ENCODE peak calls at places on chromosomes 12 and 14, in four cellular contexts. R, T, I and D are unnamed samples.

GRCh38 chr14:71163842-71164500 is 256.7 kb downstream of the PCNX1 start:
- DNase-seq in I (no peak), T (no peak), R (no peak), D (no peak)

GRCh38 chr14:95137804-95138167 is 19.5 kb downstream of the DICER1 start:
- DNase-seq in I (peak; percentile 19), T (no peak), R (no peak), D (no peak)

GRCh38 chr12:93550748-93551611 is 21.5 kb upstream of the SOCS2 start:
- DNase-seq in T (no peak), I (no peak), R (no peak), D (no peak)

GRCh38 chr14:22221508-22221907 is 367.5 kb downstream of the DAD1 start:
- DNase-seq in R (peak; percentile 26), T (peak; percentile 11), I (no peak), D (no peak)

GRCh38 chr14:20684662-20685456 is 499 bp downstream of the RNASE4 start:
- DNase-seq in T (peak; percentile 69), R (no peak), I (peak; percentile 9), D (peak; percentile 91)

GRCh38 chr12:63822352-63822751 is 22.1 kb upstream of the SRGAP1 start:
- DNase-seq in T (peak; percentile 54), R (no peak), I (no peak), D (no peak)

GRCh38 chr12:112236786-112237185 is 111.4 kb downstream of the TRAFD1 start:
- DNase-seq in I (no peak), R (no peak), T (no peak), D (no peak)

GRCh38 chr14:90455100-90455571 is 58.3 kb downstream of the CALM1 start:
- DNase-seq in T (no peak), R (no peak), I (no peak), D (no peak)

GRCh38 chr12:68405292-68405900 is 73.2 kb upstream of the MDM1 start:
- DNase-seq in R (no peak), T (peak; percentile 71), I (no peak), D (no peak)

GRCh38 chr12:112130461-112130998 is 5.2 kb downstream of the TRAFD1 start:
- DNase-seq in T (peak; percentile 23), R (peak; percentile 68), I (no peak), D (no peak)

GRCh38 chr12:96256672-96257361 is 62.6 kb downstream of the ELK3 start:
- DNase-seq in T (no peak), I (no peak), R (no peak), D (no peak)

GRCh38 chr12:28909291-28909690 is 239.8 kb upstream of the FAR2 start:
- DNase-seq in T (no peak), I (no peak), R (no peak), D (no peak)

GRCh38 chr12:113463746-113464743 is 7.6 kb downstream of the LHX5 start:
- DNase-seq in R (no peak), I (no peak), T (no peak), D (no peak)

GRCh38 chr14:22980672-22981089 is 1.7 kb downstream of the AJUBA start:
- DNase-seq in R (no peak), T (peak; percentile 67), I (no peak), D (no peak)

GRCh38 chr14:72664651-72665050 is 229.2 kb downstream of the DPF3 start:
- DNase-seq in R (no peak), I (no peak), T (no peak), D (no peak)

GRCh38 chr12:100827901-100828520 is 33.4 kb downstream of the ANO4 start:
- DNase-seq in I (no peak), R (peak; percentile 40), T (peak; percentile 50), D (no peak)

GRCh38 chr12:52041695-52042123 is 9.5 kb upstream of the NR4A1 start:
- DNase-seq in I (no peak), T (peak; percentile 70), R (peak; percentile 60), D (no peak)

GRCh38 chr12:68334136-68334535 is 2.0 kb upstream of the MDM1 start:
- DNase-seq in R (peak; percentile 63), I (no peak), T (no peak), D (no peak)

GRCh38 chr14:35386673-35387125 is 17.9 kb downstream of the NFKBIA start:
- DNase-seq in R (no peak), I (no peak), T (no peak), D (no peak)

GRCh38 chr12:44774815-44775411 is 101.2 kb downstream of the NELL2 start:
- DNase-seq in R (peak; percentile 55), T (peak; percentile 2), I (no peak), D (no peak)

GRCh38 chr12:13000616-13000934 is 510 bp upstream of the HEBP1 start:
- DNase-seq in T (peak; percentile 24), R (no peak), I (no peak), D (no peak)

GRCh38 chr14:80850197-80850814 is 91.2 kb downstream of the CEP128 start:
- DNase-seq in R (peak; percentile 41), T (peak; percentile 53), I (no peak), D (no peak)

GRCh38 chr14:94344389-94344788 is 21.3 kb upstream of the SERPINA6 start:
- DNase-seq in T (peak; percentile 5), I (no peak), R (no peak), D (no peak)

GRCh38 chr12:18684430-18684829 is 53.4 kb downstream of the PLCZ1 start:
- DNase-seq in I (no peak), T (peak; percentile 75), R (no peak), D (no peak)

GRCh38 chr12:34124608-34125007 is 102.3 kb downstream of the ALG10 start:
- DNase-seq in R (no peak), I (no peak), T (no peak), D (no peak)

GRCh38 chr12:89183985-89184435 is 168.3 kb downstream of the DUSP6 start:
- DNase-seq in R (no peak), I (no peak), T (peak; percentile 88), D (peak; percentile 91)

GRCh38 chr12:108318472-108319275 is 20.4 kb downstream of the CMKLR1 start:
- DNase-seq in R (no peak), T (no peak), I (peak; percentile 55), D (no peak)

GRCh38 chr12:108316153-108316892 is 22.8 kb downstream of the CMKLR1 start:
- DNase-seq in R (peak; percentile 24), T (no peak), I (no peak), D (no peak)

GRCh38 chr12:108319277-108320234 is 19.6 kb downstream of the CMKLR1 start:
- DNase-seq in I (no peak), T (no peak), R (no peak), D (no peak)

GRCh38 chr12:108315486-108316105 is 23.5 kb downstream of the CMKLR1 start:
- DNase-seq in I (no peak), R (no peak), T (no peak), D (no peak)

DNA sequence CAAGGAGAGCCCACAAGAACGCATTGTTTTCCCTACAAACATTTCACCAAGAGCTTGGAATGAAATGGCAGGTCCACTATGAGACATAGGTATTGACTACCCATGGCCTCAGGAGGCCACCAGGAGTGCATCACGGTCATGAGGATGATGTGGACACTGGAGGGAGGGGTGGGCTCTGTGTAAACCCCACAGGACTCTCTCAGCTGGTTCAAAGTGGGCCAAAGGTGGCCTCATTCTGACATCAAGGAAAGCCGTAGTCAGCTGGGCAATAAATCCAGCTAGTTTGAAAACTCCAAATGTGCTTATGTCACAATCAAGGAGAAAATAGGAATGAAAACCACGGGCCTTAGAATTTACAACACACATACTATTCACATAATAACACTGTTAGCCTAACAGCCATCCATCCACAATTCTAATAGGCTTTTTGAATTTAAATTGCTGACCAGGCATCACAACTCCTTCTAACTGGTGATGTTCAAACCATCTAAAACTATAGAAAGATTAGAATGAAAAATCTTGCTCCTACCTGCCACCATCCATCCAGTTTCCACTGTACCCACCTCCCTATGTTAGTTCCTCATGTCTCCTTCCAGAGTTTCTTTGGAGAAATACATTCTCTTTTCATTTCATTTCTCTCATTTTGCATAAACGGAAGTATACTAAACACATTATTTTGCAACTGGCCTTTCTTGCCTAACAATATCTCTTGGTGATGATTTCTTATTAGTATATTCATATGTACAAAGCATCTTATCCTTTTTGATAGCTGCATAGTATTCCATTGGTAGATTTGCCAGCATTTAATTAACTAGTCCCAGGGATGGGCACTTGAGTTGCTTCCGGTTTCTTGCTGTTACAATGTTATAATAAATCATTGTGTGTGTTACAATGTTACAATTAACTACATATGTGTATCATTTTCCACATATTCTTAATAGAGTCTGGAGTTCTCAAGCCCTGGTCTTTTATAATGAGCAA is 21.5 kb downstream of the CMKLR1 start:
- DNase-seq in T (no peak), R (no peak), I (no peak), D (no peak)
- H3K4me3 ChIP-seq in T (no peak overlapping the region), R (no peak overlapping the region), I (no peak overlapping the region), D (no peak overlapping the region)

GRCh38 chr12:121111684-121112083 is 21.0 kb upstream of the P2RX7 start:
- DNase-seq in R (no peak), T (no peak), I (no peak), D (no peak)
- H3K4me3 ChIP-seq in R (no peak overlapping the region), T (no peak overlapping the region), I (no peak overlapping the region), D (no peak overlapping the region)

GRCh38 chr14:97107070-97107469 is 309.9 kb downstream of the VRK1 start:
- DNase-seq in R (no peak), I (no peak), T (peak; percentile 70), D (no peak)

GRCh38 chr14:97107760-97108159 is 310.6 kb downstream of the VRK1 start:
- DNase-seq in R (no peak), I (no peak), T (no peak), D (no peak)

GRCh38 chr14:97106609-97107008 is 309.4 kb downstream of the VRK1 start:
- DNase-seq in I (no peak), T (no peak), R (no peak), D (no peak)

GRCh38 chr14:97106166-97106565 is 309.0 kb downstream of the VRK1 start:
- DNase-seq in I (no peak), R (peak; percentile 76), T (no peak), D (no peak)

DNA sequence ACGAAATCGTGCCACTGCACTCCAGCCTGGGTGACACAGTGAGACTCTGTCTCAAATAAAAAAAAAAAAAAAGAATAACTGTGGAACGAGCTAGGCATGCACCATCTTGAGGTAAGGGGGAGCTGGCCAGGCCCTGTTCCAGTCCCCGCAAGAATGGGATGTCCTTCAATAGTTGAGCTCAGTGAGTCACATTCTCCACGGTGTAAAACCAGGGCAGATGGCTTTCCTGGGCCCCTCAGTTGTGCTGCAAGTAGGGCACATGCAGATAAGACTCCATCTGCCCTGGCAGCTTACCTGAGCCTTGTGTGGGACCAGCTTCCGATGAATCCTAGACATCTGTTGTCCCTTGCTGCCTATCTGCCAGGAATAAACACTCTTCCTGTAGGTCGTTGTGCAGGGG is 312.1 kb downstream of the VRK1 start:
- DNase-seq in R (no peak), I (no peak), T (no peak), D (no peak)
- H3K4me3 ChIP-seq in R (no peak overlapping the region), I (no peak overlapping the region), T (no peak overlapping the region), D (no peak overlapping the region)

GRCh38 chr12:14239935-14240872 is 125.3 kb upstream of the ATF7IP start:
- DNase-seq in T (no peak), I (no peak), R (peak; percentile 76), D (no peak)

GRCh38 chr12:14243941-14244340 is 121.5 kb upstream of the ATF7IP start:
- DNase-seq in I (no peak), R (no peak), T (no peak), D (no peak)

GRCh38 chr12:14238224-14238792 is 127.2 kb upstream of the ATF7IP start:
- DNase-seq in I (no peak), T (peak; percentile 44), R (peak; percentile 55), D (no peak)

GRCh38 chr12:14240873-14241220 is 124.6 kb upstream of the ATF7IP start:
- DNase-seq in T (no peak), R (no peak), I (no peak), D (no peak)

GRCh38 chr12:14239350-14239934 is 126.0 kb upstream of the ATF7IP start:
- DNase-seq in I (peak; percentile 12), T (peak; percentile 71), R (peak; percentile 86), D (no peak)
- H3K4me3 ChIP-seq in I (peak overlapping the region; percentile 7), T (peak overlapping the region; percentile 5), R (peak overlapping the region; percentile 69), D (no peak overlapping the region)